ENCODE peak calls at places on chromosome 7, in six cellular contexts. A is NCI-H748 treated with DMSO at 0.1 percent for 48 hours, R is SJSA1, V is amygdala, W is HS-5, O is midbrain. C is an unnamed sample.

GRCh38 chr7:50696810-50697582 is 85.7 kb downstream of the GRB10 start:
- DNase-seq in R (no peak), O (no peak), V (no peak), A (no peak), W (no peak), C (peak)

GRCh38 chr7:1368682-1369571 is 90.3 kb downstream of the MICALL2 start:
- DNase-seq in W (no peak), V (no peak), R (no peak), O (no peak), A (peak), C (peak)

GRCh38 chr7:159197066-159197975 is 52.7 kb upstream of the VIPR2 start:
- DNase-seq in A (no peak), R (no peak), V (no peak), W (no peak), O (no peak), C (peak)

GRCh38 chr7:129347330-129347729 is 86.9 kb upstream of the STRIP2 start:
- DNase-seq in R (no peak), W (no peak), O (no peak), V (no peak), A (no peak), C (no peak)

GRCh38 chr7:103866919-103867318 is 122.5 kb downstream of the RELN start:
- DNase-seq in R (no peak), V (no peak), A (peak), O (no peak), W (no peak), C (no peak)

GRCh38 chr7:158107806-158108205 is 479.8 kb downstream of the PTPRN2 start:
- DNase-seq in W (no peak), V (no peak), A (peak), O (no peak), R (peak), C (no peak)

GRCh38 chr7:922334-923107 is 32.0 kb downstream of the ADAP1 start:
- DNase-seq in A (no peak), W (no peak), R (peak), V (no peak), O (no peak), C (no peak)

GRCh38 chr7:158541330-158542010 is 46.2 kb downstream of the PTPRN2 start:
- DNase-seq in R (no peak), A (no peak), O (peak), V (no peak), W (no peak), C (peak)

GRCh38 chr7:106151459-106152312 is 39.6 kb upstream of the SYPL1 start:
- DNase-seq in A (no peak), W (no peak), V (no peak), O (no peak), R (no peak), C (no peak)

GRCh38 chr7:42932861-42933591 is 850 bp downstream of the MRPL32 start:
- DNase-seq in W (no peak), V (no peak), O (no peak), R (no peak), A (peak), C (no peak)

GRCh38 chr7:17548014-17548653 is 249.7 kb downstream of the AHR start:
- DNase-seq in O (no peak), V (no peak), W (no peak), A (no peak), R (no peak), C (no peak)

GRCh38 chr7:7566651-7567611 is at the start of gene MIOS:
- DNase-seq in W (peak), R (peak), O (peak), V (no peak), A (peak), C (peak)

GRCh38 chr7:44265733-44266132 is 59.7 kb downstream of the CAMK2B start:
- DNase-seq in V (no peak), W (no peak), R (no peak), A (no peak), O (no peak), C (no peak)

GRCh38 chr7:20307119-20307518 is 23.6 kb upstream of the ITGB8 start:
- DNase-seq in V (no peak), A (peak), R (no peak), W (no peak), O (no peak), C (no peak)

GRCh38 chr7:50939026-50939425 is 156.3 kb upstream of the GRB10 start:
- DNase-seq in V (no peak), A (no peak), R (no peak), W (no peak), O (no peak), C (no peak)

GRCh38 chr7:2684501-2684900 is 3.5 kb upstream of the AMZ1 start:
- DNase-seq in O (no peak), A (no peak), R (no peak), W (no peak), V (no peak), C (no peak)

GRCh38 chr7:116526897-116527296 is 2.1 kb downstream of the CAV1 start:
- DNase-seq in V (no peak), O (no peak), A (no peak), R (no peak), W (no peak), C (no peak)

GRCh38 chr7:129951076-129952011 is 1.4 kb downstream of the UBE2H start:
- DNase-seq in V (no peak), O (peak), R (no peak), W (no peak), A (no peak), C (no peak)

GRCh38 chr7:132270517-132270916 is 305.8 kb downstream of the PLXNA4 start:
- DNase-seq in V (no peak), W (no peak), O (no peak), R (no peak), A (no peak), C (no peak)

GRCh38 chr7:12716722-12717121 is 29.3 kb downstream of the ARL4A start:
- DNase-seq in W (no peak), O (no peak), A (no peak), V (no peak), R (no peak), C (no peak)

GRCh38 chr7:123393623-123394022 is 140.8 kb downstream of the IQUB start:
- DNase-seq in V (no peak), W (no peak), R (no peak), A (no peak), O (no peak), C (no peak)

GRCh38 chr7:256981-257646 is 32.9 kb upstream of the FOXL3 start:
- DNase-seq in R (no peak), W (no peak), O (no peak), A (no peak), V (no peak), C (no peak)

GRCh38 chr7:121286742-121287699 is 41.8 kb upstream of the WNT16 start:
- DNase-seq in V (no peak), O (no peak), W (no peak), R (no peak), A (no peak), C (no peak)

GRCh38 chr7:149310113-149310836 is 48.3 kb downstream of the ZNF783 start:
- DNase-seq in R (no peak), O (peak), A (peak), W (peak), V (no peak), C (no peak)

GRCh38 chr7:802500-803242 is 29.6 kb upstream of the SUN1 start:
- DNase-seq in R (no peak), A (no peak), O (no peak), V (no peak), W (no peak), C (no peak)

GRCh38 chr7:22858640-22859561 is 36.3 kb upstream of the TOMM7 start:
- DNase-seq in V (no peak), A (no peak), R (peak), O (no peak), W (peak), C (no peak)

GRCh38 chr7:148058092-148058491 is 532.5 kb upstream of the C7orf33 start:
- DNase-seq in W (no peak), A (peak), V (no peak), R (no peak), O (no peak), C (no peak)

GRCh38 chr7:88539518-88539917 is 220.0 kb upstream of the ZNF804B start:
- DNase-seq in V (no peak), R (no peak), O (no peak), W (no peak), A (no peak), C (no peak)

GRCh38 chr7:139718859-139719258 is 58.9 kb downstream of the HIPK2 start:
- DNase-seq in O (no peak), A (no peak), R (no peak), W (no peak), V (no peak), C (peak)

GRCh38 chr7:117715784-117716445 is 157.3 kb downstream of the CTTNBP2 start:
- DNase-seq in R (no peak), O (peak), V (no peak), W (peak), A (peak), C (peak)

GRCh38 chr7:41024126-41024525 is 678.8 kb downstream of the INHBA start:
- DNase-seq in W (no peak), V (no peak), O (no peak), R (no peak), A (no peak), C (no peak)

GRCh38 chr7:26853788-26854393 is 10.5 kb downstream of the SKAP2 start:
- DNase-seq in A (peak), R (no peak), W (no peak), V (no peak), O (peak), C (no peak)

GRCh38 chr7:139328375-139328774 is 12.8 kb upstream of the FMC1 start:
- DNase-seq in O (no peak), W (peak), V (no peak), R (no peak), A (no peak), C (no peak)